ENCODE peak calls at places on chromosome 6, in six cellular contexts. One of them, this sample, is unnamed.

GRCh38 chr6:33172307-33173227 is 19.7 kb downstream of the COL11A2 start:
- DNase-seq in mucosa of descending colon: peak
- DNase-seq in astrocyte of the spinal cord: peak
- DNase-seq in neural progenitor cell: peak
- DNase-seq in MM.1S: no peak
- DNase-seq in PC-3: peak
- DNase-seq in this sample: peak

GRCh38 chr6:7705483-7705882 is 20.4 kb upstream of the BMP6 start:
- DNase-seq in mucosa of descending colon: no peak
- DNase-seq in astrocyte of the spinal cord: no peak
- DNase-seq in neural progenitor cell: no peak
- DNase-seq in MM.1S: no peak
- DNase-seq in PC-3: no peak
- DNase-seq in this sample: no peak

GRCh38 chr6:11143394-11144371 is 32.2 kb upstream of the ERVFRD-1 start:
- DNase-seq in mucosa of descending colon: peak
- DNase-seq in astrocyte of the spinal cord: peak
- DNase-seq in neural progenitor cell: no peak
- DNase-seq in MM.1S: no peak
- DNase-seq in PC-3: peak
- DNase-seq in this sample: peak

GRCh38 chr6:90610291-90610670 is 23.4 kb upstream of the MAP3K7 start:
- DNase-seq in mucosa of descending colon: no peak
- DNase-seq in astrocyte of the spinal cord: peak
- DNase-seq in neural progenitor cell: peak
- DNase-seq in MM.1S: no peak
- DNase-seq in PC-3: no peak
- DNase-seq in this sample: peak

GRCh38 chr6:24493945-24494725 is 634 bp upstream of the ALDH5A1 start:
- DNase-seq in mucosa of descending colon: no peak
- DNase-seq in astrocyte of the spinal cord: no peak
- DNase-seq in neural progenitor cell: no peak
- DNase-seq in MM.1S: no peak
- DNase-seq in PC-3: no peak
- DNase-seq in this sample: no peak

GRCh38 chr6:158607411-158608170 is 37.0 kb downstream of the DYNLT1 start:
- DNase-seq in mucosa of descending colon: no peak
- DNase-seq in astrocyte of the spinal cord: peak
- DNase-seq in neural progenitor cell: no peak
- DNase-seq in MM.1S: no peak
- DNase-seq in PC-3: no peak
- DNase-seq in this sample: peak

GRCh38 chr6:113182370-113183141 is 674.6 kb upstream of the MARCKS start:
- DNase-seq in mucosa of descending colon: no peak
- DNase-seq in astrocyte of the spinal cord: peak
- DNase-seq in neural progenitor cell: no peak
- DNase-seq in MM.1S: no peak
- DNase-seq in PC-3: peak
- DNase-seq in this sample: peak

GRCh38 chr6:161748535-161749386 is 474.9 kb upstream of the AGPAT4 start:
- DNase-seq in mucosa of descending colon: peak
- DNase-seq in astrocyte of the spinal cord: no peak
- DNase-seq in neural progenitor cell: peak
- DNase-seq in MM.1S: no peak
- DNase-seq in PC-3: peak
- DNase-seq in this sample: peak

GRCh38 chr6:56370127-56370540 is 122.8 kb upstream of the COL21A1 start:
- DNase-seq in mucosa of descending colon: peak
- DNase-seq in astrocyte of the spinal cord: peak
- DNase-seq in neural progenitor cell: peak
- DNase-seq in MM.1S: no peak
- DNase-seq in PC-3: peak
- DNase-seq in this sample: peak

GRCh38 chr6:137416376-137417109 is 77.7 kb downstream of the OLIG3 start:
- DNase-seq in mucosa of descending colon: no peak
- DNase-seq in astrocyte of the spinal cord: peak
- DNase-seq in neural progenitor cell: no peak
- DNase-seq in MM.1S: peak
- DNase-seq in PC-3: no peak
- DNase-seq in this sample: peak

GRCh38 chr6:137415127-137415833 is 78.9 kb downstream of the OLIG3 start:
- DNase-seq in mucosa of descending colon: peak
- DNase-seq in astrocyte of the spinal cord: peak
- DNase-seq in neural progenitor cell: peak
- DNase-seq in MM.1S: peak
- DNase-seq in PC-3: peak
- DNase-seq in this sample: peak

GRCh38 chr6:137413482-137413881 is 80.7 kb downstream of the OLIG3 start:
- DNase-seq in mucosa of descending colon: no peak
- DNase-seq in astrocyte of the spinal cord: no peak
- DNase-seq in neural progenitor cell: peak
- DNase-seq in MM.1S: no peak
- DNase-seq in PC-3: no peak
- DNase-seq in this sample: no peak

GRCh38 chr6:137415834-137416190 is 78.4 kb downstream of the OLIG3 start:
- DNase-seq in mucosa of descending colon: no peak
- DNase-seq in astrocyte of the spinal cord: no peak
- DNase-seq in neural progenitor cell: no peak
- DNase-seq in MM.1S: no peak
- DNase-seq in PC-3: no peak
- DNase-seq in this sample: no peak

DNA sequence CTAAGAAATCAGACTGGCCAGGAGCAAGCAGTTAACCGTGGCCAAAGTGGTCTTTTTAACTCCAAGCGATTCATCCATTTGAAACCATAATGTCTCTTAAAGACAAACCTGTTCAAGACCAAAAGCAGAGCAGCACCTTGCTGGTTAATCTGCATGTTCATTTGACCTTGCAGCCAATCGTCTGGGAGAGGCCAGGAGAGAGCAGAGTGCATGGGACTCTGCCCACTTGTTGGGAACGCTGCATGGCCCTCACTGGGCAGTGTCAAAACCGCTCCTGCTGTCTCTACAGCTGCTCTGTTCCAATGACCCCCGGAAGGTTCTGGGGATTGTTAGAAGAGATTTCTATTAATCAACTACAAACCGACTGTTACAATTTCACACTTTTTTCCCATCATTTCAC is 79.6 kb downstream of the OLIG3 start:
- DNase-seq in mucosa of descending colon: no peak
- DNase-seq in astrocyte of the spinal cord: no peak
- DNase-seq in neural progenitor cell: peak
- DNase-seq in MM.1S: no peak
- DNase-seq in PC-3: no peak
- DNase-seq in this sample: no peak
- H3K4me3 ChIP-seq in mucosa of descending colon: no peak
- H3K4me3 ChIP-seq in astrocyte of the spinal cord: no peak
- H3K4me3 ChIP-seq in neural progenitor cell: peak
- H3K4me3 ChIP-seq in MM.1S: peak
- H3K4me3 ChIP-seq in PC-3: peak
- H3K4me3 ChIP-seq in this sample: no peak

GRCh38 chr6:26225848-26226590 is 138.8 kb downstream of the HFE start:
- DNase-seq in mucosa of descending colon: no peak
- DNase-seq in astrocyte of the spinal cord: no peak
- DNase-seq in neural progenitor cell: no peak
- DNase-seq in MM.1S: no peak
- DNase-seq in PC-3: no peak
- DNase-seq in this sample: no peak
- H3K4me3 ChIP-seq in mucosa of descending colon: no peak
- H3K4me3 ChIP-seq in astrocyte of the spinal cord: peak
- H3K4me3 ChIP-seq in neural progenitor cell: peak
- H3K4me3 ChIP-seq in MM.1S: no peak
- H3K4me3 ChIP-seq in PC-3: no peak
- H3K4me3 ChIP-seq in this sample: peak

DNA sequence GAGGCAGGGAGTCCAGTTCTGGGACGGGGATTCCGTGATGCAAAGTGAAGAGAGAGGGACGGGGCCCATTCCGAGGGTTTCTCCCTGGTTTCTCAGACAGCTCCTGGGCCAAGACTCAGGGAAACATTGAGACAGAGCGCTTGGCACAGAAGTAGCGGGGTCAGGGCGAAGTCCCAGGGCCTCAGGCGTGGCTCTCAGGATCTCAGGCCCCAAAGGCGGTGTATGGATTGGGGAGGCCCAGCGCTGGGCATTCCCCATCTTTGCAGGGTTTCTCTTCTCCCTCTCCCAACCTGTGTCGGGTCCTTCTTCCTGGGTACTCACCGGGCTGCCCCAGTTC is 35.9 kb upstream of the HLA-G start:
- DNase-seq in mucosa of descending colon: no peak
- DNase-seq in astrocyte of the spinal cord: no peak
- DNase-seq in neural progenitor cell: no peak
- DNase-seq in MM.1S: no peak
- DNase-seq in PC-3: peak
- DNase-seq in this sample: no peak
- H3K4me3 ChIP-seq in mucosa of descending colon: no peak
- H3K4me3 ChIP-seq in astrocyte of the spinal cord: no peak
- H3K4me3 ChIP-seq in neural progenitor cell: peak
- H3K4me3 ChIP-seq in MM.1S: no peak
- H3K4me3 ChIP-seq in PC-3: peak
- H3K4me3 ChIP-seq in this sample: no peak

GRCh38 chr6:132400641-132401119 is 595 bp downstream of the MOXD1 start:
- DNase-seq in mucosa of descending colon: peak
- DNase-seq in astrocyte of the spinal cord: no peak
- DNase-seq in neural progenitor cell: peak
- DNase-seq in MM.1S: no peak
- DNase-seq in PC-3: no peak
- DNase-seq in this sample: no peak
- H3K4me3 ChIP-seq in mucosa of descending colon: peak
- H3K4me3 ChIP-seq in astrocyte of the spinal cord: peak
- H3K4me3 ChIP-seq in neural progenitor cell: peak
- H3K4me3 ChIP-seq in MM.1S: peak
- H3K4me3 ChIP-seq in PC-3: peak
- H3K4me3 ChIP-seq in this sample: peak

GRCh38 chr6:126773122-126773805 is 345.2 kb upstream of the RSPO3 start:
- DNase-seq in mucosa of descending colon: no peak
- DNase-seq in astrocyte of the spinal cord: peak
- DNase-seq in neural progenitor cell: peak
- DNase-seq in MM.1S: no peak
- DNase-seq in PC-3: no peak
- DNase-seq in this sample: peak
- H3K4me3 ChIP-seq in mucosa of descending colon: no peak
- H3K4me3 ChIP-seq in astrocyte of the spinal cord: no peak
- H3K4me3 ChIP-seq in neural progenitor cell: no peak
- H3K4me3 ChIP-seq in MM.1S: no peak
- H3K4me3 ChIP-seq in PC-3: no peak
- H3K4me3 ChIP-seq in this sample: no peak

GRCh38 chr6:157272866-157273755 is 50.2 kb downstream of the TMEM242 start:
- DNase-seq in mucosa of descending colon: no peak
- DNase-seq in astrocyte of the spinal cord: no peak
- DNase-seq in neural progenitor cell: peak
- DNase-seq in MM.1S: no peak
- DNase-seq in PC-3: no peak
- DNase-seq in this sample: no peak
- H3K4me3 ChIP-seq in mucosa of descending colon: no peak
- H3K4me3 ChIP-seq in astrocyte of the spinal cord: no peak
- H3K4me3 ChIP-seq in neural progenitor cell: no peak
- H3K4me3 ChIP-seq in MM.1S: no peak
- H3K4me3 ChIP-seq in PC-3: no peak
- H3K4me3 ChIP-seq in this sample: no peak

DNA sequence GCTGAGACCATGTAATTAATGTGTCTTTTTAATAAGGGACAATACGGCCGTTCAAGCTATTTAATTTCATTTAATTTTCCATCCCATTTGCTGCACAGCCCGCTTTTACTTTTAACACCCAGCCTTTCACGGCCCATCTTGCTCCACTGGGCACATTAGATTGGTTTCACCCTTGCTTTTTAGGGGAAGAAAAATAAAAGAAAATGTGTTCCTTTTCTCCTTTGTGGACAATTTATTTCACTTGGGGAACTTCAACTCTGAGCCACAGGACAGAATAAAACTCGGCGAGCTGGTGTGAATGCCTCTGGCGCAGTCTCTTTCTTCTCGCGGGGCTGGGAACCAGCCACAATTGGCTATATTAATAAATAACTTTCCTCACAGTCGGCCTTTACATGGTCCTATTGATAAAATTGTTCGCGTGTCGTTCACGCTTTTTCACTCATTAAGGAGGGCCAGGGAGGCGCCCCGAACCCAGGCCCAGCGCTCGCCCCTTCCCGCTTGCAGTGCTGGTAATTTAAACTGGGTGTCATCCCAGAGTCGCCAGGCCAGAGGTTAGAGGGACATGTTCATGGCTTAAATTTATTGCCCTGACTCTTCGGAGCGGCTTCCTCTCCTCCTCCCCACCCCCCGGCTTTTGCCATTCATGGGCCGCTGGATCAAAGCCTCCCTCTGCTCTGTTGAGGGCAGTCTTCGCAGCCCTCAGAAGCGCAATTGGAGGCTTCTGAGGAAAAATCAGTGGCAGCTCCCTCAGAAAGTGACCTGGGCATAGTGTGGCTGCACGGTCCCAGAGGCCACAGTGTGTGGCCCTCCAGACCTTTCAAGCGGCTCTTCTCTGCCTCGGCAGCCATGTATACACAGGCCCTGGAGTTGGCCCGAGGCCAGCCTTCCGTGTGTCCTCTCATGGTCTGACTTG is 2.2 kb upstream of the PRDM13 start:
- DNase-seq in mucosa of descending colon: no peak
- DNase-seq in astrocyte of the spinal cord: no peak
- DNase-seq in neural progenitor cell: peak
- DNase-seq in MM.1S: no peak
- DNase-seq in PC-3: no peak
- DNase-seq in this sample: no peak
- H3K4me3 ChIP-seq in mucosa of descending colon: no peak
- H3K4me3 ChIP-seq in astrocyte of the spinal cord: no peak
- H3K4me3 ChIP-seq in neural progenitor cell: peak
- H3K4me3 ChIP-seq in MM.1S: peak
- H3K4me3 ChIP-seq in PC-3: no peak
- H3K4me3 ChIP-seq in this sample: no peak

DNA sequence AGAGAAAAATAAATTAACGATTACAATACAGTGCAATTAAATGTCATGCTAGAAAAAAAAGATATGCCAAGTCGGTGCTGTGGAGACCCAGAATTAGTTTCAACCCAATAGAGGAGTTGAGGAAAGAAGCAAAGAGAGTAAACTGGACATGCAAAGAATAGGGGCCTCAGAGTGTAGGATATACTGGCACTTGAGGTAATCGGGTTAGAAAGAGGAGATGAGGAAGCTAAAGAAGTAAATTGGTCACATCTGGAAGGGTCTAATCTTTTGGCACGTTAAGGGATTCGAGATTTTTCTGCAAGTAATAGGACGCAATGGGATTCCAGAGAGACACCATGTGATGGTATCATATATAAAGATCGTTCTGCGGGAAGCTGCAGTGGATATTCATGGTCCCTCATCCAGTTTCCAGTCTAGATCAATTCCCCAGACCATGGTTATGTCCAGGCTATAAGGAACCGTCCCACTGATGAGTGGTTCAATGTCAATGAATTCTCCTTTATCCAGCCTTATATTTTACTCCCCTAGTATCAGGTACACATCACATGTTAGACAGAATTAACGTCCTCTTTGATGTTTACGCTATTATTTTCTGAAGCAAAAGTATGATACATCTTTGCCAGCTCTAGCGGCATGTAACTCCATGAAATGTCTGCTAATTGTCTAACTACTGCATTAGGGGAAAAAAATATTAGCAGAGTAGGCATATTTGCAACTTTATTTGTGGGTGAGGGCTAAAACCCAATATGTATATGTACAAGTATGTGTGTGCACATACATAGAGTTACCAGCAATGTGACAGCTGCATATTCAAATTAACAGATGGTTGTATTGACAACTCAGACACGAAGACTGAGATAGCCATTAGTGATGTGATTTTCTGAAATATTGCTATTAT is 1.1 kb upstream of the TBC1D32 start:
- DNase-seq in mucosa of descending colon: no peak
- DNase-seq in astrocyte of the spinal cord: peak
- DNase-seq in neural progenitor cell: no peak
- DNase-seq in MM.1S: no peak
- DNase-seq in PC-3: no peak
- DNase-seq in this sample: no peak
- H3K4me3 ChIP-seq in mucosa of descending colon: peak
- H3K4me3 ChIP-seq in astrocyte of the spinal cord: peak
- H3K4me3 ChIP-seq in neural progenitor cell: peak
- H3K4me3 ChIP-seq in MM.1S: peak
- H3K4me3 ChIP-seq in PC-3: peak
- H3K4me3 ChIP-seq in this sample: peak